ENCODE peak calls at places on chromosome 3, in four cellular contexts. One of them, this sample, is unnamed. For H3K4me1, the result is how much of the 10 kb centered on the place peaks cover.

GRCh38 chr3:174639970-174640369 is 219.2 kb upstream of the NAALADL2 start:
- DNase-seq in lower lobe of right lung: no peak
- DNase-seq in lung: no peak
- DNase-seq in astrocyte: no peak
- DNase-seq in this sample: no peak

GRCh38 chr3:30770387-30770786 is 124.1 kb downstream of the GADL1 start:
- DNase-seq in lung: peak
- DNase-seq in lower lobe of right lung: no peak
- DNase-seq in astrocyte: peak
- DNase-seq in this sample: no peak

GRCh38 chr3:142355692-142356091 is 92.1 kb downstream of the XRN1 start:
- DNase-seq in lower lobe of right lung: no peak
- DNase-seq in astrocyte: no peak
- DNase-seq in lung: no peak
- DNase-seq in this sample: no peak

GRCh38 chr3:143590660-143591059 is 257.6 kb downstream of the SLC9A9 start:
- DNase-seq in astrocyte: no peak
- DNase-seq in lung: no peak
- DNase-seq in lower lobe of right lung: no peak
- DNase-seq in this sample: no peak

GRCh38 chr3:58375209-58375608 is 42.5 kb downstream of the PXK start:
- DNase-seq in astrocyte: no peak
- DNase-seq in lower lobe of right lung: no peak
- DNase-seq in lung: no peak
- DNase-seq in this sample: no peak

GRCh38 chr3:157122116-157122515 is 37.8 kb downstream of the CCNL1 start:
- DNase-seq in lower lobe of right lung: no peak
- DNase-seq in lung: no peak
- DNase-seq in astrocyte: peak
- DNase-seq in this sample: no peak

GRCh38 chr3:122688996-122689395 is 8.4 kb downstream of the PARP14 start:
- DNase-seq in astrocyte: no peak
- DNase-seq in lower lobe of right lung: no peak
- DNase-seq in lung: no peak
- DNase-seq in this sample: no peak

GRCh38 chr3:196024968-196025367 is 56.9 kb downstream of the TFRC start:
- DNase-seq in lung: no peak
- DNase-seq in astrocyte: no peak
- DNase-seq in lower lobe of right lung: no peak
- DNase-seq in this sample: no peak

GRCh38 chr3:14121859-14122258 is 2.8 kb downstream of the CHCHD4 start:
- DNase-seq in astrocyte: no peak
- DNase-seq in lung: no peak
- DNase-seq in lower lobe of right lung: no peak
- DNase-seq in this sample: no peak

GRCh38 chr3:62622553-62623174 is 249.3 kb upstream of the FEZF2 start:
- DNase-seq in lung: no peak
- DNase-seq in astrocyte: peak
- DNase-seq in lower lobe of right lung: no peak
- DNase-seq in this sample: no peak

GRCh38 chr3:173547070-173547469 is 149.5 kb downstream of the NLGN1 start:
- DNase-seq in lower lobe of right lung: no peak
- DNase-seq in lung: no peak
- DNase-seq in astrocyte: no peak
- DNase-seq in this sample: no peak
- H3K27ac ChIP-seq in lower lobe of right lung: no peak
- H3K27ac ChIP-seq in lung: no peak
- H3K27ac ChIP-seq in astrocyte: no peak
- H3K27ac ChIP-seq in this sample: no peak

GRCh38 chr3:182182531-182182968 is 470.8 kb downstream of the SOX2 start:
- DNase-seq in lung: no peak
- DNase-seq in astrocyte: peak
- DNase-seq in lower lobe of right lung: no peak
- DNase-seq in this sample: no peak
- H3K4me1 ChIP-seq in lung: under half
- H3K4me1 ChIP-seq in astrocyte: under half
- H3K4me1 ChIP-seq in lower lobe of right lung: under half
- H3K4me1 ChIP-seq in this sample: under half

GRCh38 chr3:86991840-86992430 is 986 bp upstream of the VGLL3 start:
- DNase-seq in lower lobe of right lung: no peak
- DNase-seq in astrocyte: peak
- DNase-seq in lung: no peak
- DNase-seq in this sample: no peak
- H3K4me3 ChIP-seq in lower lobe of right lung: no peak
- H3K4me3 ChIP-seq in astrocyte: peak
- H3K4me3 ChIP-seq in lung: no peak
- H3K4me3 ChIP-seq in this sample: no peak

GRCh38 chr3:4162132-4162531 is 141.0 kb upstream of the SETMAR start:
- DNase-seq in astrocyte: no peak
- DNase-seq in lower lobe of right lung: no peak
- DNase-seq in lung: no peak
- DNase-seq in this sample: no peak
- H3K27ac ChIP-seq in astrocyte: no peak
- H3K27ac ChIP-seq in lower lobe of right lung: no peak
- H3K27ac ChIP-seq in lung: no peak
- H3K27ac ChIP-seq in this sample: no peak

GRCh38 chr3:172096881-172097420 is 57.6 kb downstream of the FNDC3B start:
- DNase-seq in lower lobe of right lung: no peak
- DNase-seq in lung: no peak
- DNase-seq in astrocyte: peak
- DNase-seq in this sample: no peak
- H3K4me1 ChIP-seq in lower lobe of right lung: half or more
- H3K4me1 ChIP-seq in lung: under half
- H3K4me1 ChIP-seq in astrocyte: under half
- H3K4me1 ChIP-seq in this sample: under half

GRCh38 chr3:184377882-184378445 is at the start of gene THPO:
- DNase-seq in lung: no peak
- DNase-seq in astrocyte: no peak
- DNase-seq in lower lobe of right lung: no peak
- DNase-seq in this sample: no peak

GRCh38 chr3:184377374-184377773 is 633 bp downstream of the THPO start:
- DNase-seq in lower lobe of right lung: no peak
- DNase-seq in astrocyte: no peak
- DNase-seq in lung: no peak
- DNase-seq in this sample: no peak

GRCh38 chr3:184380210-184380626 is 364 bp downstream of the CHRD start:
- DNase-seq in lower lobe of right lung: peak
- DNase-seq in astrocyte: peak
- DNase-seq in lung: peak
- DNase-seq in this sample: no peak

GRCh38 chr3:184379375-184380209 is at the start of gene CHRD:
- DNase-seq in lung: no peak
- DNase-seq in astrocyte: no peak
- DNase-seq in lower lobe of right lung: no peak
- DNase-seq in this sample: no peak

GRCh38 chr3:184378650-184379374 is 805 bp upstream of the THPO start:
- DNase-seq in astrocyte: no peak
- DNase-seq in lower lobe of right lung: no peak
- DNase-seq in lung: no peak
- DNase-seq in this sample: no peak
- H3K4me3 ChIP-seq in astrocyte: no peak
- H3K4me3 ChIP-seq in lower lobe of right lung: no peak
- H3K4me3 ChIP-seq in lung: no peak
- H3K4me3 ChIP-seq in this sample: no peak

DNA sequence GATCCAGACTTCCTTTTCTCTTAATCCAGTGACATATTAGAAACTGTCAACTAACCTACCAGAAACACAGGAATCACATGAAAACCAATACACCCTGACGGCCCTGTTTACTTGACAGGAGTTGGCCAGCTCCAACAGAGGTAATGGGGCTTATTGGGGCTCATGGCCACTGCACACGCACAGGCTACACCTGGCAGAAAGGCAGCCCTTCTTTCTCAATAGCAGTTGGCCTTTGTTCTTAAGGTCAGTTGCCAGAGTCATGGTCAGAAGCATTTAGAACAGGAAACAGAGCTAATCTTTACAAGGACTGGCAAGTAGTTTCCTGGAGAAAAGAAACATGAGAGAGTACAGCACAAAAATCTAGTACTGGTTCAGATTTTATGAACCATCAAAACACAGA is 181.8 kb downstream of the MAGI1 start:
- DNase-seq in lung: no peak
- DNase-seq in astrocyte: no peak
- DNase-seq in lower lobe of right lung: no peak
- DNase-seq in this sample: no peak
- H3K27ac ChIP-seq in lung: no peak
- H3K27ac ChIP-seq in astrocyte: no peak
- H3K27ac ChIP-seq in lower lobe of right lung: no peak
- H3K27ac ChIP-seq in this sample: no peak

GRCh38 chr3:46986055-46986730 is 6.7 kb downstream of the NBEAL2 start:
- DNase-seq in lower lobe of right lung: peak
- DNase-seq in lung: no peak
- DNase-seq in astrocyte: no peak
- DNase-seq in this sample: no peak
- H3K4me1 ChIP-seq in lower lobe of right lung: half or more
- H3K4me1 ChIP-seq in lung: under half
- H3K4me1 ChIP-seq in astrocyte: under half
- H3K4me1 ChIP-seq in this sample: half or more